ENCODE peak calls at places on chromosomes 7 and 10, in eight cellular contexts. R is A549; K is OCI-LY7; Z is stomach; X is effector memory CD4-positive, alpha-beta T cell; N is A673; Q is GM23248; I is heart right ventricle. W is an unnamed sample.

GRCh38 chr7:7565746-7566650 is 686 bp upstream of the MIOS start:
- DNase-seq in Q (peak; percentile 2), K (peak; percentile 8), I (no peak), N (no peak), Z (peak; percentile 42), X (no peak), R (peak; percentile 8), W (no peak)

GRCh38 chr7:134859783-134860182 is 80.3 kb downstream of the CALD1 start:
- DNase-seq in X (no peak), Z (no peak), K (no peak), I (no peak), R (no peak), Q (no peak), N (no peak), W (no peak)

GRCh38 chr10:3107426-3107961 is 40.1 kb downstream of the PFKP start:
- DNase-seq in Z (no peak), R (peak; percentile 88), K (no peak), Q (peak; percentile 94), N (no peak), X (no peak), I (peak; percentile 71), W (no peak)

GRCh38 chr7:69213882-69214281 is 384.4 kb upstream of the AUTS2 start:
- DNase-seq in N (peak; percentile 14), X (no peak), I (no peak), Q (no peak), Z (no peak), K (no peak), R (no peak), W (no peak)

GRCh38 chr7:51138121-51139085 is 178.2 kb downstream of the COBL start:
- DNase-seq in Q (no peak), Z (no peak), N (no peak), K (no peak), X (no peak), I (no peak), R (no peak), W (no peak)

GRCh38 chr10:48417374-48417773 is 110.9 kb downstream of the MAPK8 start:
- DNase-seq in Q (no peak), K (no peak), Z (no peak), N (no peak), X (no peak), I (no peak), R (no peak), W (no peak)

GRCh38 chr10:28892818-28893547 is 215.7 kb downstream of the BAMBI start:
- DNase-seq in N (no peak), X (no peak), Z (no peak), K (no peak), R (no peak), I (no peak), Q (no peak), W (no peak)

GRCh38 chr10:122468923-122469781 is 7.8 kb downstream of the HTRA1 start:
- DNase-seq in I (no peak), Z (no peak), K (no peak), N (peak; percentile 70), Q (peak; percentile 99), X (no peak), R (peak; percentile 89), W (no peak)

GRCh38 chr7:112414855-112415490 is 35.3 kb upstream of the IFRD1 start:
- DNase-seq in Z (no peak), X (no peak), N (peak; percentile 58), Q (peak; percentile 66), K (peak; percentile 51), I (no peak), R (peak; percentile 68), W (no peak)

GRCh38 chr10:116053910-116054309 is 219.1 kb downstream of the GFRA1 start:
- DNase-seq in K (no peak), N (no peak), I (no peak), Q (no peak), Z (no peak), X (no peak), R (no peak), W (no peak)

GRCh38 chr10:4201866-4202825 is 417.1 kb upstream of the KLF6 start:
- DNase-seq in X (no peak), Z (no peak), I (no peak), N (no peak), Q (peak; percentile 70), K (no peak), R (no peak), W (no peak)

GRCh38 chr10:99812177-99812576 is 29.7 kb downstream of the ABCC2 start:
- DNase-seq in N (no peak), R (no peak), I (no peak), Z (no peak), K (no peak), X (no peak), Q (no peak), W (no peak)

GRCh38 chr7:143288836-143289235 is 685 bp downstream of the CASP2 start:
- DNase-seq in X (no peak), K (peak; percentile 19), Q (peak; percentile 70), N (peak; percentile 16), Z (no peak), I (no peak), R (peak; percentile 23), W (no peak)

GRCh38 chr7:128166603-128167315 is 74.3 kb upstream of the LEP start:
- DNase-seq in N (no peak), X (no peak), Z (no peak), K (no peak), Q (peak; percentile 60), R (no peak), I (no peak), W (no peak)

GRCh38 chr7:153590571-153590970 is 461.6 kb upstream of the DPP6 start:
- DNase-seq in Z (no peak), I (no peak), X (no peak), K (no peak), Q (no peak), R (no peak), N (no peak), W (no peak)
- H3K9me3 ChIP-seq in Z (no peaks in the 10 kb centered on the region), I (peaks cover 8% of the 10 kb centered on the region), X (no peaks in the 10 kb centered on the region), K (no peaks in the 10 kb centered on the region), Q (no peaks in the 10 kb centered on the region), R (no peaks in the 10 kb centered on the region), N (peaks cover 17% of the 10 kb centered on the region), W (no peaks in the 10 kb centered on the region)

GRCh38 chr10:123529146-123529760 is 136.9 kb upstream of the GPR26 start:
- DNase-seq in Q (no peak), N (no peak), I (no peak), K (no peak), X (no peak), Z (no peak), R (no peak), W (no peak)

GRCh38 chr10:123530166-123530870 is 135.8 kb upstream of the GPR26 start:
- DNase-seq in Q (no peak), R (no peak), N (no peak), X (no peak), Z (no peak), K (no peak), I (no peak), W (no peak)

GRCh38 chr10:123526356-123527079 is 139.6 kb upstream of the GPR26 start:
- DNase-seq in Q (no peak), X (no peak), R (no peak), N (no peak), I (no peak), K (no peak), Z (no peak), W (no peak)

GRCh38 chr10:123523833-123524232 is 142.3 kb upstream of the GPR26 start:
- DNase-seq in X (no peak), Z (no peak), I (no peak), N (no peak), R (no peak), Q (no peak), K (no peak), W (no peak)

DNA sequence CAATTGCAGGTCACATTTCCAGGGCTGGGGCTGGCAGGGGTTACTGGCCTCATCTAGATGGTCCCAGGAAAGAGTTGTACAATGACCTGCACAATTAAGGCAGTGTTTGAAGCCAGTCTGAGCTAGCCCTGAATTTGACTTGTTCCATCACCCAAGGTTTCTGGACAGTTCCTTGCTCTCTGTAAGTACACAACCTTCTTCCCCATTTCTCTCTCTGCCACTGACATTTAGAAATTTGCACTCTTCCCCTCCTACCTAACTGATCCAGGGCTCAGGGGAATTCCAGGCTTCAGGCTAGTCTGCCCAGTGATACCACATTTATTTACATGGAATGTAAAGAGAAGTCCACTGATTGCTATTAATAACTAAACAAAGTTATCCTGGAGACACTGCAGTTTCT is 139.0 kb upstream of the GPR26 start:
- DNase-seq in I (no peak), N (no peak), Q (no peak), K (no peak), X (no peak), Z (no peak), R (no peak), W (no peak)
- H3K9me3 ChIP-seq in I (peaks cover 9% of the 10 kb centered on the region), N (no peaks in the 10 kb centered on the region), Q (no peaks in the 10 kb centered on the region), K (no peaks in the 10 kb centered on the region), X (no peaks in the 10 kb centered on the region), Z (no peaks in the 10 kb centered on the region), R (peaks cover under 1% of the 10 kb centered on the region), W (no peaks in the 10 kb centered on the region)

DNA sequence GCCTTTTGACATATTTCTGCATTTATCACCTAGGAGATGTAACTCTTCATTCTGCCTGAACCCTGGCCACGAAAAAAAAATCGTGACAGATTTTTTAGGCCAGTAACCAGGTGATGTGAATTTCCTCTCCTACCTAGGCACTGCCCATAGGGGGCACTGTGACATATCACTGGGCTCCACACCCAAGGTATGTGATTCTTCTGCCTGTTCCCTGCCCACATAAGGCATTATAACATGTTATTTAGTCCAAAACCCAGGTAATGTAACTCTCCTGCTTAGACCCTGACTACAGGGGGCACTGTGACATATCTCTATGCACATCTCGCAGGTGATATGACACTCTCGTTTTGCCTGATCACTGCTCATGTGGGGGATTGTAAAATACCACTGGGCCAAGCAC is 29.5 kb upstream of the ZNF107 start:
- DNase-seq in I (no peak), Z (no peak), N (no peak), K (peak; percentile 69), X (no peak), Q (no peak), R (no peak), W (no peak)
- H3K9me3 ChIP-seq in I (no peaks in the 10 kb centered on the region), Z (peaks cover 4% of the 10 kb centered on the region), N (peaks cover 10% of the 10 kb centered on the region), K (no peaks in the 10 kb centered on the region), X (no peaks in the 10 kb centered on the region), Q (no peaks in the 10 kb centered on the region), R (peaks cover 16% of the 10 kb centered on the region), W (no peaks in the 10 kb centered on the region)

GRCh38 chr7:64504581-64505120 is 58.2 kb downstream of the ZNF680 start:
- DNase-seq in Z (no peak), Q (no peak), N (peak; percentile 10), X (no peak), I (no peak), K (peak; percentile 36), R (no peak), W (no peak)
- H3K9me3 ChIP-seq in Z (peaks cover 92% of the 10 kb centered on the region), Q (no peaks in the 10 kb centered on the region), N (peaks cover 30% of the 10 kb centered on the region), X (peaks cover 25% of the 10 kb centered on the region), I (peaks cover 74% of the 10 kb centered on the region), K (peaks cover 35% of the 10 kb centered on the region), R (peaks cover 48% of the 10 kb centered on the region), W (peaks cover 15% of the 10 kb centered on the region)

DNA sequence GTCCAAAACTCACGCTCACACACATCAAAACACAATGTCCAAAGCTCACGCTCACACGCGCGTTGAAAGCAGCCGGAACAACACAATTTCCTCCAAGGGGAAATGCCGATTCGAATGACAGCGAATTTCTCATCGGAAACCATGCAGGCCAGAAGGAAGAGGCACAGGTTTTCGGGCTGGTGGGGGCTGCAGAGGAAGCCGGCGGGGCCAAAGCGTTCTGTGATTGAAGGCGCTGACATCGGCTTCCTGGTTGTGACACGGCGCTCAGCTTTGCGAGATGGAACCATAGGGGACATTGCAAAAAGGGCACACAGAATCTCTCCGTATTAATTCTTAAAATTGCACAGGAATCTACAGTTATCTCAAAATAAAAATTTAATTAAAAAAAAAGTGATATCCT is 61.3 kb downstream of the FOXL3 start:
- DNase-seq in X (peak; percentile 41), Q (no peak), K (no peak), R (no peak), Z (no peak), I (no peak), N (no peak), W (peak; percentile 40)
- H3K9me3 ChIP-seq in X (no peaks in the 10 kb centered on the region), Q (no peaks in the 10 kb centered on the region), K (no peaks in the 10 kb centered on the region), R (no peaks in the 10 kb centered on the region), Z (no peaks in the 10 kb centered on the region), I (peaks cover under 1% of the 10 kb centered on the region), N (no peaks in the 10 kb centered on the region), W (no peaks in the 10 kb centered on the region)